ENCODE peak calls at places on chromosomes 4 and X, in eight cellular contexts. V is WERI-Rb-1, G is IMR-90, H is psoas muscle, J is ascending aorta, T is A549, A is adrenal gland, Y is endothelial cell of umbilical vein. Z is an unnamed sample.

GRCh38 chr4:4254666-4255065 is 6.6 kb upstream of the TMEM128 start:
- DNase-seq in A (no peak), T (no peak), G (no peak), V (no peak), H (no peak), Y (no peak), J (peak; percentile 18), Z (no peak)

GRCh38 chrX:79081895-79082512 is 62.5 kb upstream of the GPR174 start:
- DNase-seq in G (peak; percentile 4), T (peak; percentile 22), J (no peak), V (no peak), Y (peak; percentile 36), H (no peak), A (peak; percentile 30), Z (peak; percentile 51)

GRCh38 chrX:154714925-154715324 is 36.0 kb downstream of the GAB3 start:
- DNase-seq in J (no peak), A (peak; percentile 68), G (peak; percentile 50), V (peak; percentile 66), T (peak; percentile 45), H (no peak), Y (peak; percentile 62), Z (peak; percentile 67)

GRCh38 chrX:101619336-101619735 is 1.5 kb upstream of the ARMCX6 start:
- DNase-seq in V (peak; percentile 13), G (peak; percentile 22), H (no peak), Y (no peak), T (no peak), A (peak; percentile 30), J (no peak), Z (no peak)

GRCh38 chr4:141375855-141376254 is 155.2 kb downstream of the ZNF330 start:
- DNase-seq in Y (peak; percentile 65), J (no peak), V (no peak), A (peak; percentile 30), H (no peak), T (peak; percentile 87), G (peak; percentile 93), Z (peak; percentile 84)

GRCh38 chr4:23373269-23373668 is 516.6 kb downstream of the PPARGC1A start:
- DNase-seq in Y (no peak), G (peak; percentile 4), J (no peak), T (peak; percentile 43), H (peak; percentile 19), V (peak; percentile 12), A (peak; percentile 39), Z (peak; percentile 87)

GRCh38 chrX:82196866-82197265 is 995.0 kb downstream of the SH3BGRL start:
- DNase-seq in G (no peak), H (no peak), Y (no peak), V (no peak), T (no peak), J (no peak), A (no peak), Z (no peak)

GRCh38 chrX:103386332-103386731 is 10.0 kb downstream of the BEX3 start:
- DNase-seq in T (no peak), V (no peak), A (no peak), J (no peak), Y (no peak), G (no peak), H (no peak), Z (no peak)

GRCh38 chr4:17448689-17449088 is 63.2 kb downstream of the QDPR start:
- DNase-seq in H (no peak), J (no peak), Y (peak; percentile 62), T (no peak), G (peak; percentile 72), V (no peak), A (no peak), Z (peak; percentile 73)

GRCh38 chrX:46865281-46865680 is 28.4 kb downstream of the RP2 start:
- DNase-seq in T (peak; percentile 63), A (no peak), V (no peak), J (no peak), Y (peak; percentile 78), G (peak; percentile 77), H (no peak), Z (peak; percentile 46)

GRCh38 chr4:46425775-46426400 is 36.0 kb upstream of the GABRA2 start:
- DNase-seq in J (no peak), V (no peak), G (peak; percentile 69), T (no peak), Y (no peak), A (no peak), H (no peak), Z (no peak)

GRCh38 chrX:56802428-56802827 is 73.4 kb downstream of the NBDY start:
- DNase-seq in G (no peak), A (peak; percentile 20), V (no peak), J (peak; percentile 63), Y (no peak), T (no peak), H (no peak), Z (no peak)

GRCh38 chr4:153039542-153040185 is 103.5 kb downstream of the FHDC1 start:
- DNase-seq in V (no peak), J (no peak), A (no peak), G (no peak), T (no peak), Y (no peak), H (no peak), Z (peak; percentile 0)

GRCh38 chrX:7120578-7121219 is 26.8 kb upstream of the STS start:
- DNase-seq in V (no peak), H (no peak), J (no peak), T (peak; percentile 30), G (peak; percentile 58), Y (peak; percentile 76), A (no peak), Z (peak; percentile 36)

GRCh38 chr4:34181891-34182290 is 2062.4 kb downstream of the ARAP2 start:
- DNase-seq in J (no peak), V (no peak), G (peak; percentile 61), A (no peak), Y (no peak), T (peak; percentile 89), H (no peak), Z (peak; percentile 80)

GRCh38 chr4:59161249-59161648 is 2038.9 kb upstream of the ADGRL3 start:
- DNase-seq in H (no peak), G (no peak), V (no peak), J (no peak), Y (no peak), T (no peak), A (no peak), Z (no peak)

GRCh38 chr4:159003420-159004253 is 99.2 kb upstream of the RAPGEF2 start:
- DNase-seq in H (no peak), V (no peak), J (no peak), G (peak; percentile 44), A (no peak), Y (peak; percentile 81), T (no peak), Z (no peak)

GRCh38 chr4:48262484-48262883 is 7.2 kb downstream of the TEC start:
- DNase-seq in H (no peak), V (no peak), J (no peak), G (no peak), T (no peak), A (no peak), Y (no peak), Z (no peak)

GRCh38 chrX:129318375-129318774 is 204.9 kb downstream of the SMARCA1 start:
- DNase-seq in Y (peak; percentile 6), G (peak; percentile 35), T (peak; percentile 30), H (no peak), A (peak; percentile 40), J (no peak), V (no peak), Z (peak; percentile 0)

GRCh38 chr4:131644619-131645018 is 1504.5 kb upstream of the PCDH10 start:
- DNase-seq in V (peak; percentile 68), Y (peak; percentile 32), A (peak; percentile 31), H (no peak), J (no peak), G (peak; percentile 2), T (peak; percentile 42), Z (peak; percentile 76)
- TF ChIP-seq CTCF in V (peak; percentile 82), Y (peak; percentile 30), A (peak; percentile 40), H (no peak), J (no peak), G (peak; percentile 37), T (no peak), Z (peak; percentile 70)

GRCh38 chr4:184267206-184267608 is 49.5 kb upstream of the ENPP6 start:
- DNase-seq in H (no peak), T (no peak), A (no peak), J (no peak), Y (no peak), G (no peak), V (no peak), Z (no peak)
- H3K4me3 ChIP-seq in H (no peak overlapping the region), T (no peak overlapping the region), A (no peak overlapping the region), J (no peak overlapping the region), Y (no peak overlapping the region), G (no peak overlapping the region), V (no peak overlapping the region), Z (no peak overlapping the region)

GRCh38 chrX:146707781-146708180 is 101.8 kb upstream of the CXorf51B start:
- DNase-seq in Y (no peak), J (no peak), A (no peak), H (no peak), T (no peak), G (no peak), V (no peak), Z (no peak)
- H3K9me3 ChIP-seq in Y (no peaks in the 10 kb centered on the region), J (no peaks in the 10 kb centered on the region), A (no peaks in the 10 kb centered on the region), H (peaks cover 5% of the 10 kb centered on the region), T (no peaks in the 10 kb centered on the region), G (peaks cover 5% of the 10 kb centered on the region), V (no peaks in the 10 kb centered on the region), Z (no peaks in the 10 kb centered on the region)

GRCh38 chr4:78776729-78777555 is 792 bp downstream of the BMP2K start:
- DNase-seq in A (peak; percentile 60), H (peak; percentile 46), V (peak; percentile 31), J (peak; percentile 71), Y (peak; percentile 64), T (peak; percentile 16), G (peak; percentile 71), Z (peak; percentile 56)

GRCh38 chr4:78777556-78777900 is 1.4 kb downstream of the BMP2K start:
- DNase-seq in Y (no peak), A (no peak), J (no peak), G (no peak), V (no peak), H (no peak), T (no peak), Z (no peak)

GRCh38 chr4:78775278-78776030 is 696 bp upstream of the BMP2K start:
- DNase-seq in J (peak; percentile 95), H (peak; percentile 89), V (peak; percentile 86), G (peak; percentile 80), A (peak; percentile 85), T (peak; percentile 78), Y (peak; percentile 77), Z (peak; percentile 82)

GRCh38 chr4:78774395-78774794 is 1.8 kb upstream of the BMP2K start:
- DNase-seq in T (no peak), J (no peak), G (peak; percentile 49), Y (no peak), V (no peak), H (no peak), A (no peak), Z (no peak)

DNA sequence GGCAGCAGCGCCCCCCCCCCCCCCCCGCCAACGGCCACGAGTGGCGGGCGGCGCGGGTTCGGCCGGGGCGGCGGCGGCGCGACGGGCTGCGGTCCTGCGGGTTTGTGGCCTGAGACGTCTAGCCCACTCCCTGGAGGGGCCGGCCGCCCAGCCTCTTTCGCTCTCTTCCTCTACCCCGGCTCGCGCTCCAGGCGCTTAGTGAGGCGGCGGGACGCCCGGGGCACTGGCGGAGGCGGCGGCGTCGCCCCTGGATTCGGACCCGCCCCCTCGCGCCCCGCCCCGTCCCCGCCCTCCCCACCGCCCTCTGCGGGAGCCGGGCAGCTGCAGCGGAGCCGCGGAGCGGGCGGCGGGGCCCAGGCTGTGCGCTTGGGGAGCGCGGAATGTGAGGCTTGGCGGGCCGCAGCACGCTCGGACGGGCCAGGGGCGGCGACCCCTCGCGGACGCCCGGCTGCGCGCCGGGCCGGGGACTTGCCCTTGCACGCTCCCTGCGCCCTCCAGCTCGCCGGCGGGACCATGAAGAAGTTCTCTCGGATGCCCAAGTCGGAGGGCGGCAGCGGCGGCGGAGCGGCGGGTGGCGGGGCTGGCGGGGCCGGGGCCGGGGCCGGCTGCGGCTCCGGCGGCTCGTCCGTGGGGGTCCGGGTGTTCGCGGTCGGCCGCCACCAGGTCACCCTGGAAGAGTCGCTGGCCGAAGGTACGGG is at the start of gene BMP2K:
- DNase-seq in Y (peak; percentile 80), J (peak; percentile 83), H (peak; percentile 85), G (peak; percentile 66), A (peak; percentile 78), V (peak; percentile 80), T (peak; percentile 60), Z (peak; percentile 90)
- TF ChIP-seq CTCF in Y (no peak), J (no peak), H (peak; percentile 7), G (no peak), A (peak; percentile 9), V (peak; percentile 21), T (no peak), Z (no peak)

Z was measured in cardiac muscle cell.